ENCODE peak calls at places on chromosomes 12 and 14, in ten cellular contexts. J, T, Z, F, P, A, X, L, V and Y are unnamed samples.

GRCh38 chr12:62530596-62530995 is 64.0 kb downstream of the MON2 start:
- DNase-seq in J (no peak), T (no peak), Z (no peak), F (no peak), P (no peak), A (no peak), X (peak; percentile 65), L (peak; percentile 58), V (no peak), Y (no peak)

GRCh38 chr12:11815397-11815796 is 165.9 kb downstream of the ETV6 start:
- DNase-seq in J (no peak), T (no peak), Z (no peak), F (no peak), P (no peak), A (no peak), X (no peak), L (no peak), V (no peak), Y (no peak)

GRCh38 chr14:52402812-52403526 is 88.9 kb downstream of the PTGER2 start:
- DNase-seq in J (peak; percentile 45), T (no peak), Z (no peak), F (no peak), P (no peak), A (no peak), X (peak; percentile 68), L (peak; percentile 16), V (no peak), Y (peak; percentile 74)

GRCh38 chr14:30608533-30609006 is 13.5 kb upstream of the SCFD1 start:
- DNase-seq in J (no peak), T (no peak), Z (no peak), F (no peak), P (no peak), A (no peak), X (no peak), L (peak; percentile 43), V (no peak), Y (no peak)

GRCh38 chr12:131831021-131831571 is 2.9 kb downstream of the MMP17 start:
- DNase-seq in J (no peak), T (no peak), Z (peak; percentile 87), F (no peak), P (no peak), A (no peak), X (peak; percentile 28), L (no peak), V (no peak), Y (peak; percentile 58)

GRCh38 chr14:69708586-69709169 is 58.3 kb upstream of the SRSF5 start:
- DNase-seq in J (peak; percentile 60), T (no peak), Z (peak; percentile 75), F (no peak), P (no peak), A (no peak), X (no peak), L (no peak), V (no peak), Y (peak; percentile 58)

GRCh38 chr12:131116437-131117117 is 162.9 kb downstream of the ADGRD1 start:
- DNase-seq in J (no peak), T (no peak), Z (no peak), F (no peak), P (no peak), A (no peak), X (peak; percentile 29), L (peak; percentile 75), V (peak; percentile 26), Y (no peak)

GRCh38 chr12:89227774-89228173 is 124.5 kb downstream of the DUSP6 start:
- DNase-seq in J (no peak), T (no peak), Z (no peak), F (no peak), P (no peak), A (no peak), X (no peak), L (peak; percentile 38), V (no peak), Y (no peak)

GRCh38 chr12:82745807-82746206 is 59.1 kb downstream of the TMTC2 start:
- DNase-seq in J (no peak), T (no peak), Z (no peak), F (no peak), P (no peak), A (no peak), X (no peak), L (no peak), V (no peak), Y (no peak)

GRCh38 chr12:91620949-91621348 is 438.3 kb upstream of the DCN start:
- DNase-seq in J (no peak), T (no peak), Z (no peak), F (no peak), P (no peak), A (no peak), X (peak; percentile 20), L (no peak), V (no peak), Y (no peak)

GRCh38 chr12:120584343-120585149 is 3.3 kb upstream of the POP5 start:
- DNase-seq in J (peak; percentile 35), T (peak; percentile 49), Z (peak; percentile 88), F (peak; percentile 45), P (peak; percentile 79), A (no peak), X (peak; percentile 16), L (no peak), V (peak; percentile 19), Y (peak; percentile 62)

GRCh38 chr12:93073324-93073723 is 144.2 kb upstream of the EEA1 start:
- DNase-seq in J (no peak), T (no peak), Z (no peak), F (no peak), P (no peak), A (no peak), X (no peak), L (no peak), V (no peak), Y (no peak)

GRCh38 chr12:124470139-124470538 is 97.3 kb downstream of the NCOR2 start:
- DNase-seq in J (no peak), T (no peak), Z (no peak), F (no peak), P (no peak), A (no peak), X (no peak), L (no peak), V (no peak), Y (no peak)

GRCh38 chr12:124470806-124471205 is 96.6 kb downstream of the NCOR2 start:
- DNase-seq in J (no peak), T (no peak), Z (no peak), F (no peak), P (no peak), A (no peak), X (no peak), L (no peak), V (no peak), Y (no peak)

GRCh38 chr12:124471828-124472227 is 95.6 kb downstream of the NCOR2 start:
- DNase-seq in J (no peak), T (no peak), Z (no peak), F (no peak), P (no peak), A (no peak), X (no peak), L (no peak), V (no peak), Y (no peak)

GRCh38 chr12:124466200-124467128 is 100.9 kb downstream of the NCOR2 start:
- DNase-seq in J (peak; percentile 95), T (no peak), Z (no peak), F (peak; percentile 71), P (no peak), A (peak; percentile 44), X (no peak), L (no peak), V (no peak), Y (peak; percentile 94)

DNA sequence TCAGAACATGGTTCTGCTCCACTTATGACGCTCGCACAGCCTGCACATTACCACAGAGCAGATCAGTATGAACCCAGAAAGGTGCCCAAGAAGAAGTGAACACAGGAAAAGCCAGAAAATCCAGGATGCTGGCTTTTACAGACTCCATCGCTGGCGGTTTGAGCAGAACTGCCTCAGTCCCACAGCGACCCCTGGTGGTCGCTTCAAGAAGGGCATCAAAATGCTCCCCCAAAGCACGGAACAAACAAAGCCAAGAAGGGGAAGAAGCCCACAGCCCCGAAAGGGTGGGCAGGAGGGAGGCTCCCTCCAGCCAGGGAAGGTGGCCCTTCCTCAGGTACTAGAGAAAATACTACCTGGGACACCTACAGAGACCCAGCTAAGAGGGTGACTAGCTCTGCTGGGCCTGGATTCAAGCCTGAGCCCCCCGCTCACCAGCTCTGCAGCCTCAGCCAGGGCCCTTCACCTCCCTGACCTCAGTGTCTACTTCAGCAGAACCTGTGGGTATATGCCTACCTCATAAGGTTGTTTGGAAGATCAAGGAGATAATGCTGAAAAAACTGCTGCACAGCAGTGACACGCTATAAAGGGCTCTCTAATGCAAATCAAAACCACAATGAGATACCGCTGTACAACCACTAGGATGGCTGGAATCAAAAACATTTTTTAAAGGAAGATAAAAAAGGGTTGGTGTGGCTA is 98.1 kb downstream of the NCOR2 start:
- DNase-seq in J (no peak), T (no peak), Z (no peak), F (no peak), P (no peak), A (no peak), X (no peak), L (no peak), V (no peak), Y (peak; percentile 42)
- TF ChIP-seq CTCF in J (peak; percentile 61), T (peak; percentile 57), Z (no peak), F (peak; percentile 70), P (peak; percentile 67), A (peak; percentile 16), X (peak; percentile 59), L (peak; percentile 65), V (peak; percentile 48), Y (peak; percentile 82)

GRCh38 chr12:127430401-127430800 is 836.6 kb upstream of the TMEM132C start:
- DNase-seq in J (no peak), T (no peak), Z (no peak), F (no peak), P (no peak), A (no peak), X (no peak), L (no peak), V (no peak), Y (no peak)
- TF ChIP-seq CTCF in J (no peak), T (no peak), Z (no peak), F (no peak), P (no peak), A (no peak), X (no peak), L (no peak), V (no peak), Y (no peak)

DNA sequence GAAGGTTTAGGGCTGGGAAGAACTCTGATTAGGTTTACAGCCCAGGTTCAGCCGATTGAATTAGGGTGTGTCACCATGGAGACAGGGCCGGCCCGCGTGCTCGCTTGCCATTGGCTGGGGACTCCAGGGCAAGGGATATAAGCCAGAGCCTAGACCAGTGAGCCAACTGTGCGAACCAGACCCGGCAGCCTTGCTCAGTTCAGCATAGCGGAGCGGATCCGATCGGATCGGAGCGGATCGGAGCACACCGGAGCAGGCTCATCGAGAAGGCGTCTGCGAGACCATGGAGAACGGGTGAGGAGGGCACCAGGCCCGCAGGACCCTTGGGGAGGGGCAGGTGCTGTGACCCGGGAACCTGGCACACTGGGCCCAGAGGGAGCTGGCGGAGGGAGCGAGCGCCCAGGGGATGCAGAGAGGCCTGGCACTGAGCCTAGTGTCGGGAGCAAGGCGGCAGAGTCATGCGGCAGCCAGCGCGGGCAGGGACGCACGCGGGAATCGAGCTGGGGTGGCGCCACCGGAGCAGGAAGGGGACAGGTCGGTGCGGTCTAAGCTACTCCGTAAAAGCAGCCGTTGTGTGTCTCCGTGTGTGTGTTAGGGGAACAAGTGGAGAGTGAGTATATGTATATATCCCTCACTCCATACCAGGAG is at the start of gene PNP:
- DNase-seq in J (peak; percentile 96), T (peak; percentile 82), Z (peak; percentile 98), F (peak; percentile 84), P (peak; percentile 93), A (peak; percentile 77), X (peak; percentile 90), L (peak; percentile 82), V (peak; percentile 80), Y (peak; percentile 92)
- TF ChIP-seq CTCF in J (no peak), T (no peak), Z (no peak), F (no peak), P (no peak), A (no peak), X (no peak), L (no peak), V (no peak), Y (no peak)

GRCh38 chr12:19574606-19575005 is 135.3 kb downstream of the AEBP2 start:
- DNase-seq in J (peak; percentile 6), T (no peak), Z (no peak), F (no peak), P (no peak), A (no peak), X (no peak), L (no peak), V (no peak), Y (no peak)
- TF ChIP-seq CTCF in J (no peak), T (no peak), Z (no peak), F (no peak), P (no peak), A (no peak), X (no peak), L (peak; percentile 8), V (no peak), Y (no peak)